ENCODE peak calls at places on chromosome 22, in six cellular contexts. One of them, this sample, is unnamed.

GRCh38 chr22:48284671-48285070 is 1522.2 kb downstream of the TBC1D22A start:
- DNase-seq in nephron progenitor cell: no peak
- DNase-seq in neural crest cell: no peak
- DNase-seq in fibroblast of lung: no peak
- DNase-seq in dorsolateral prefrontal cortex: no peak
- DNase-seq in HFFc6: no peak
- DNase-seq in this sample: no peak

GRCh38 chr22:22943521-22944267 is 56.1 kb downstream of the IGLL5 start:
- DNase-seq in nephron progenitor cell: no peak
- DNase-seq in neural crest cell: no peak
- DNase-seq in fibroblast of lung: no peak
- DNase-seq in dorsolateral prefrontal cortex: no peak
- DNase-seq in HFFc6: no peak
- DNase-seq in this sample: peak

GRCh38 chr22:30876925-30877553 is 91.5 kb downstream of the MORC2 start:
- DNase-seq in nephron progenitor cell: no peak
- DNase-seq in neural crest cell: no peak
- DNase-seq in fibroblast of lung: peak
- DNase-seq in dorsolateral prefrontal cortex: peak
- DNase-seq in HFFc6: no peak
- DNase-seq in this sample: no peak

GRCh38 chr22:47716890-47717615 is 954.6 kb downstream of the TBC1D22A start:
- DNase-seq in nephron progenitor cell: no peak
- DNase-seq in neural crest cell: no peak
- DNase-seq in fibroblast of lung: no peak
- DNase-seq in dorsolateral prefrontal cortex: no peak
- DNase-seq in HFFc6: no peak
- DNase-seq in this sample: no peak

GRCh38 chr22:31537019-31537535 is 40.7 kb downstream of the SFI1 start:
- DNase-seq in nephron progenitor cell: no peak
- DNase-seq in neural crest cell: no peak
- DNase-seq in fibroblast of lung: no peak
- DNase-seq in dorsolateral prefrontal cortex: no peak
- DNase-seq in HFFc6: no peak
- DNase-seq in this sample: no peak

GRCh38 chr22:30574095-30574981 is at the start of gene GAL3ST1:
- DNase-seq in nephron progenitor cell: peak
- DNase-seq in neural crest cell: peak
- DNase-seq in fibroblast of lung: no peak
- DNase-seq in dorsolateral prefrontal cortex: peak
- DNase-seq in HFFc6: no peak
- DNase-seq in this sample: peak

GRCh38 chr22:28029962-28030361 is 110.9 kb upstream of the PITPNB start:
- DNase-seq in nephron progenitor cell: no peak
- DNase-seq in neural crest cell: no peak
- DNase-seq in fibroblast of lung: no peak
- DNase-seq in dorsolateral prefrontal cortex: no peak
- DNase-seq in HFFc6: no peak
- DNase-seq in this sample: no peak

GRCh38 chr22:49188591-49188990 is 639.1 kb downstream of the BRD1 start:
- DNase-seq in nephron progenitor cell: no peak
- DNase-seq in neural crest cell: no peak
- DNase-seq in fibroblast of lung: no peak
- DNase-seq in dorsolateral prefrontal cortex: no peak
- DNase-seq in HFFc6: no peak
- DNase-seq in this sample: no peak

GRCh38 chr22:29270475-29271271 is 2.6 kb downstream of the EWSR1 start:
- DNase-seq in nephron progenitor cell: no peak
- DNase-seq in neural crest cell: no peak
- DNase-seq in fibroblast of lung: peak
- DNase-seq in dorsolateral prefrontal cortex: no peak
- DNase-seq in HFFc6: peak
- DNase-seq in this sample: no peak

GRCh38 chr22:36298118-36298517 is 45.2 kb downstream of the APOL1 start:
- DNase-seq in nephron progenitor cell: no peak
- DNase-seq in neural crest cell: no peak
- DNase-seq in fibroblast of lung: no peak
- DNase-seq in dorsolateral prefrontal cortex: no peak
- DNase-seq in HFFc6: no peak
- DNase-seq in this sample: no peak

GRCh38 chr22:28989912-28990311 is 71.7 kb downstream of the C22orf31 start:
- DNase-seq in nephron progenitor cell: no peak
- DNase-seq in neural crest cell: no peak
- DNase-seq in fibroblast of lung: no peak
- DNase-seq in dorsolateral prefrontal cortex: no peak
- DNase-seq in HFFc6: no peak
- DNase-seq in this sample: no peak

GRCh38 chr22:32531955-32532818 is 57.6 kb downstream of the FBXO7 start:
- DNase-seq in nephron progenitor cell: peak
- DNase-seq in neural crest cell: peak
- DNase-seq in fibroblast of lung: peak
- DNase-seq in dorsolateral prefrontal cortex: no peak
- DNase-seq in HFFc6: peak
- DNase-seq in this sample: peak

GRCh38 chr22:48822278-48823233 is 1005.1 kb downstream of the BRD1 start:
- DNase-seq in nephron progenitor cell: no peak
- DNase-seq in neural crest cell: no peak
- DNase-seq in fibroblast of lung: no peak
- DNase-seq in dorsolateral prefrontal cortex: no peak
- DNase-seq in HFFc6: no peak
- DNase-seq in this sample: no peak

GRCh38 chr22:46851311-46851710 is 88.9 kb downstream of the TBC1D22A start:
- DNase-seq in nephron progenitor cell: no peak
- DNase-seq in neural crest cell: no peak
- DNase-seq in fibroblast of lung: no peak
- DNase-seq in dorsolateral prefrontal cortex: no peak
- DNase-seq in HFFc6: no peak
- DNase-seq in this sample: no peak

GRCh38 chr22:40434101-40434500 is 63.7 kb downstream of the SGSM3 start:
- DNase-seq in nephron progenitor cell: no peak
- DNase-seq in neural crest cell: no peak
- DNase-seq in fibroblast of lung: no peak
- DNase-seq in dorsolateral prefrontal cortex: no peak
- DNase-seq in HFFc6: no peak
- DNase-seq in this sample: no peak

GRCh38 chr22:35506259-35506570 is 34.4 kb upstream of the RASD2 start:
- DNase-seq in nephron progenitor cell: no peak
- DNase-seq in neural crest cell: no peak
- DNase-seq in fibroblast of lung: peak
- DNase-seq in dorsolateral prefrontal cortex: no peak
- DNase-seq in HFFc6: no peak
- DNase-seq in this sample: no peak

GRCh38 chr22:28822930-28823481 is 22.6 kb upstream of the XBP1 start:
- DNase-seq in nephron progenitor cell: no peak
- DNase-seq in neural crest cell: no peak
- DNase-seq in fibroblast of lung: no peak
- DNase-seq in dorsolateral prefrontal cortex: no peak
- DNase-seq in HFFc6: no peak
- DNase-seq in this sample: no peak

GRCh38 chr22:50269573-50270301 is 443 bp downstream of the MAPK11 start:
- DNase-seq in nephron progenitor cell: peak
- DNase-seq in neural crest cell: no peak
- DNase-seq in fibroblast of lung: no peak
- DNase-seq in dorsolateral prefrontal cortex: no peak
- DNase-seq in HFFc6: no peak
- DNase-seq in this sample: no peak

GRCh38 chr22:50271011-50271394 is 823 bp upstream of the MAPK11 start:
- DNase-seq in nephron progenitor cell: no peak
- DNase-seq in neural crest cell: no peak
- DNase-seq in fibroblast of lung: no peak
- DNase-seq in dorsolateral prefrontal cortex: no peak
- DNase-seq in HFFc6: no peak
- DNase-seq in this sample: no peak

GRCh38 chr22:50268655-50269113 is 1.5 kb downstream of the MAPK11 start:
- DNase-seq in nephron progenitor cell: no peak
- DNase-seq in neural crest cell: no peak
- DNase-seq in fibroblast of lung: no peak
- DNase-seq in dorsolateral prefrontal cortex: no peak
- DNase-seq in HFFc6: no peak
- DNase-seq in this sample: no peak

GRCh38 chr22:50271519-50271970 is 1.4 kb upstream of the MAPK11 start:
- DNase-seq in nephron progenitor cell: peak
- DNase-seq in neural crest cell: peak
- DNase-seq in fibroblast of lung: peak
- DNase-seq in dorsolateral prefrontal cortex: no peak
- DNase-seq in HFFc6: no peak
- DNase-seq in this sample: no peak

DNA sequence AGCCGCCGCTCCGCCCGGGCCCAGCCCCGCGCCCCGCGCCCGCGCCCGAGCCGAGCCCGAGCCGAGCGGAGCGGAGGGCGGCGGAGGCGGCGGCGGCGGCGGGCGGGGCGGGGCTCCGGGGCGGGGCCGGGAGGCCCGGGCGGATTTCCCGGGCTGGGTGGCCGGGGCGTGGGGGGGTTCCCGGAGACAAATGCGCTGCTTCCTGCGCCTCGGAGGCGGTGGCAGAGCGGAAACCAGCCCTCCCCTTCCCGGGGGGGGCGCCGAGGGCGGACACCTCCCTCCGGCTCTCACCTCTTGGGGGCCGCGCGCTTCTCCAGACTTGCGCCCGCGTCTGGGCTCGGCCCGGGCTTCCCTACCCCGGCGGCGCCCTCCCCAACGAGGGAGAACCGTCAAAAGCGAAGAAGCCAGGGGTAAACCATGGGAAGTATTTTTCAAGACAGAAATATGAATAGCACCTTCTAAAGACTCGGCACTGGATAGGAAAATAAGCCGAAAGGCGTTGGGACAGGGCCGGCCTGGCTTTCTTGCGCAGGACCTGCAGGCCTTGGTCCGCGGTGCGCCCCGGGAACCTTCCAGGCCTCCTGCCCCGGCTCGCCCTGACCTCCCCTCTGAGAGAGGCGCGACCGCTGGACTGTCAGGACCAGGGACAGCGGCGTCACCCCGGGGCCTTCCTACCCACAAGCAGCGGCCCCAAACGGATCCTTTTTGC is at the start of gene MAPK11:
- DNase-seq in nephron progenitor cell: peak
- DNase-seq in neural crest cell: peak
- DNase-seq in fibroblast of lung: peak
- DNase-seq in dorsolateral prefrontal cortex: no peak
- DNase-seq in HFFc6: peak
- DNase-seq in this sample: peak
- TF ChIP-seq CTCF in nephron progenitor cell: no peak
- TF ChIP-seq CTCF in neural crest cell: no peak
- TF ChIP-seq CTCF in fibroblast of lung: no peak
- TF ChIP-seq CTCF in dorsolateral prefrontal cortex: no peak
- TF ChIP-seq CTCF in HFFc6: no peak
- TF ChIP-seq CTCF in this sample: no peak

GRCh38 chr22:42719656-42720262 is 911 bp downstream of the A4GALT start:
- DNase-seq in nephron progenitor cell: peak
- DNase-seq in neural crest cell: no peak
- DNase-seq in fibroblast of lung: no peak
- DNase-seq in dorsolateral prefrontal cortex: no peak
- DNase-seq in HFFc6: no peak
- DNase-seq in this sample: no peak

GRCh38 chr22:42717197-42717967 is 3.3 kb downstream of the A4GALT start:
- DNase-seq in nephron progenitor cell: peak
- DNase-seq in neural crest cell: no peak
- DNase-seq in fibroblast of lung: no peak
- DNase-seq in dorsolateral prefrontal cortex: no peak
- DNase-seq in HFFc6: no peak
- DNase-seq in this sample: no peak

GRCh38 chr22:42720263-42721044 is at the start of gene A4GALT:
- DNase-seq in nephron progenitor cell: peak
- DNase-seq in neural crest cell: no peak
- DNase-seq in fibroblast of lung: no peak
- DNase-seq in dorsolateral prefrontal cortex: no peak
- DNase-seq in HFFc6: no peak
- DNase-seq in this sample: no peak

GRCh38 chr22:42721045-42721434 is 370 bp upstream of the A4GALT start:
- DNase-seq in nephron progenitor cell: peak
- DNase-seq in neural crest cell: no peak
- DNase-seq in fibroblast of lung: no peak
- DNase-seq in dorsolateral prefrontal cortex: no peak
- DNase-seq in HFFc6: no peak
- DNase-seq in this sample: no peak

DNA sequence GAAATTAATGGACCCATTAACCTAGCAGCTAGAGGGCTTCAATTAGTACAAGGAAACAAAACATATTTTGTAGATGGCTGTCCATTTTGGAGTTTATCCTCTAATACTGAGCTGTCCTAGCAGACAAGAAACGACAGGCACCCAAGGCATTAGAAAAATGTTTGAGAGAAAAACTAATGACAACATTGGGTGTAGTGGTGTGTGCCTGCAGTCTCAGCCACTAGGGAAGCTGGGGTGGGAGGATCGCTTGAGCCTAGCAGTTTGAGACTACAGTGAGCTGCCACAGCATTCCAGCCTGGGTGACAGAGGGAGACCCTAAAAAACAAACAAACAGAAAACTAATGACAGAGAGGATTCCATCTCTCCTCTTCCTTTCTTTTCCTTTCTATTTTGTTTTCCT is 1.5 kb downstream of the A4GALT start:
- DNase-seq in nephron progenitor cell: no peak
- DNase-seq in neural crest cell: no peak
- DNase-seq in fibroblast of lung: no peak
- DNase-seq in dorsolateral prefrontal cortex: no peak
- DNase-seq in HFFc6: peak
- DNase-seq in this sample: no peak
- TF ChIP-seq CTCF in nephron progenitor cell: no peak
- TF ChIP-seq CTCF in neural crest cell: peak
- TF ChIP-seq CTCF in fibroblast of lung: no peak
- TF ChIP-seq CTCF in dorsolateral prefrontal cortex: no peak
- TF ChIP-seq CTCF in HFFc6: no peak
- TF ChIP-seq CTCF in this sample: peak

GRCh38 chr22:20179455-20180244 is 28.8 kb upstream of the CCDC188 start:
- DNase-seq in nephron progenitor cell: no peak
- DNase-seq in neural crest cell: no peak
- DNase-seq in fibroblast of lung: no peak
- DNase-seq in dorsolateral prefrontal cortex: no peak
- DNase-seq in HFFc6: no peak
- DNase-seq in this sample: no peak

GRCh38 chr22:20180640-20181039 is 29.8 kb upstream of the CCDC188 start:
- DNase-seq in nephron progenitor cell: no peak
- DNase-seq in neural crest cell: no peak
- DNase-seq in fibroblast of lung: no peak
- DNase-seq in dorsolateral prefrontal cortex: no peak
- DNase-seq in HFFc6: no peak
- DNase-seq in this sample: no peak

GRCh38 chr22:20178922-20179227 is 28.0 kb upstream of the CCDC188 start:
- DNase-seq in nephron progenitor cell: no peak
- DNase-seq in neural crest cell: no peak
- DNase-seq in fibroblast of lung: no peak
- DNase-seq in dorsolateral prefrontal cortex: no peak
- DNase-seq in HFFc6: no peak
- DNase-seq in this sample: no peak

GRCh38 chr22:20181194-20181931 is 30.5 kb upstream of the CCDC188 start:
- DNase-seq in nephron progenitor cell: no peak
- DNase-seq in neural crest cell: no peak
- DNase-seq in fibroblast of lung: no peak
- DNase-seq in dorsolateral prefrontal cortex: no peak
- DNase-seq in HFFc6: no peak
- DNase-seq in this sample: no peak

GRCh38 chr22:20180245-20180630 is 29.4 kb upstream of the CCDC188 start:
- DNase-seq in nephron progenitor cell: no peak
- DNase-seq in neural crest cell: no peak
- DNase-seq in fibroblast of lung: no peak
- DNase-seq in dorsolateral prefrontal cortex: no peak
- DNase-seq in HFFc6: no peak
- DNase-seq in this sample: no peak
- TF ChIP-seq CTCF in nephron progenitor cell: peak
- TF ChIP-seq CTCF in neural crest cell: peak
- TF ChIP-seq CTCF in fibroblast of lung: no peak
- TF ChIP-seq CTCF in dorsolateral prefrontal cortex: no peak
- TF ChIP-seq CTCF in HFFc6: peak
- TF ChIP-seq CTCF in this sample: peak

GRCh38 chr22:50259302-50259701 is 2.2 kb downstream of the MAPK12 start:
- DNase-seq in nephron progenitor cell: no peak
- DNase-seq in neural crest cell: no peak
- DNase-seq in fibroblast of lung: no peak
- DNase-seq in dorsolateral prefrontal cortex: no peak
- DNase-seq in HFFc6: no peak
- DNase-seq in this sample: no peak
- TF ChIP-seq CTCF in nephron progenitor cell: no peak
- TF ChIP-seq CTCF in neural crest cell: no peak
- TF ChIP-seq CTCF in fibroblast of lung: no peak
- TF ChIP-seq CTCF in dorsolateral prefrontal cortex: no peak
- TF ChIP-seq CTCF in HFFc6: no peak
- TF ChIP-seq CTCF in this sample: no peak

This sample was measured in progenitor cell of endocrine pancreas.